ENCODE peak calls at places on chromosomes 4 and X, in seven cellular contexts. I is CD8-positive, alpha-beta memory T cell; C is 8988T; Q is progenitor cell of endocrine pancreas; S is occipital lobe; K is pancreas; N is psoas muscle. D is an unnamed sample.
A peak's percentile ranks its signal among the peaks of the same experiment; 100 is the strongest.

GRCh38 chrX:15930585-15930984 is 76.0 kb upstream of the AP1S2 start:
- DNase-seq in S (no peak), C (peak; percentile 21), N (no peak), K (no peak), I (no peak), Q (no peak), D (peak; percentile 19)

GRCh38 chr4:40349561-40350198 is 14.5 kb downstream of the CHRNA9 start:
- DNase-seq in N (no peak), Q (no peak), S (no peak), C (no peak), I (no peak), K (no peak), D (no peak)

GRCh38 chr4:71259911-71260331 is 78.9 kb upstream of the SLC4A4 start:
- DNase-seq in I (no peak), N (no peak), Q (no peak), K (no peak), C (no peak), S (no peak), D (no peak)

GRCh38 chrX:110383414-110383813 is 24.8 kb downstream of the RTL9 start:
- DNase-seq in N (no peak), Q (no peak), S (no peak), I (no peak), C (no peak), K (no peak), D (no peak)

GRCh38 chrX:153732406-153732805 is 7.8 kb downstream of the ABCD1 start:
- DNase-seq in S (no peak), Q (no peak), K (no peak), N (no peak), C (no peak), I (no peak), D (no peak)

GRCh38 chrX:47380268-47380667 is 9.9 kb downstream of the ZNF157 start:
- DNase-seq in K (no peak), Q (no peak), I (peak; percentile 86), C (no peak), S (no peak), N (no peak), D (no peak)

GRCh38 chr4:80266267-80266901 is at the start of gene FGF5:
- DNase-seq in C (peak; percentile 44), I (no peak), K (no peak), N (peak; percentile 50), S (peak; percentile 54), Q (peak; percentile 39), D (no peak)

GRCh38 chr4:89836897-89837384 is at the start of gene SNCA:
- DNase-seq in Q (peak; percentile 51), K (peak; percentile 49), S (peak; percentile 84), N (peak; percentile 35), C (no peak), I (no peak), D (no peak)

GRCh38 chr4:25926473-25926872 is 12.5 kb downstream of the SMIM20 start:
- DNase-seq in Q (no peak), I (no peak), C (no peak), K (no peak), N (no peak), S (no peak), D (no peak)

GRCh38 chr4:54440394-54441223 is 211.5 kb downstream of the PDGFRA start:
- DNase-seq in N (no peak), S (no peak), Q (no peak), C (no peak), K (no peak), I (no peak), D (no peak)

GRCh38 chrX:24117288-24117687 is 32.2 kb upstream of the ZFX start:
- DNase-seq in N (no peak), S (peak; percentile 2), K (no peak), Q (no peak), C (no peak), I (no peak), D (peak; percentile 25)

GRCh38 chr4:176436500-176436973 is 116.8 kb downstream of the SPCS3 start:
- DNase-seq in S (no peak), I (no peak), K (no peak), Q (no peak), C (no peak), N (no peak), D (no peak)

GRCh38 chr4:101279377-101279871 is 67.9 kb downstream of the PPP3CA start:
- DNase-seq in Q (no peak), I (no peak), C (no peak), N (peak; percentile 17), K (no peak), S (no peak), D (no peak)

GRCh38 chrX:75230296-75230695 is 43.6 kb upstream of the UPRT start:
- DNase-seq in N (no peak), I (no peak), S (no peak), K (no peak), Q (no peak), C (no peak), D (no peak)

GRCh38 chr4:2797545-2798305 is 4.8 kb downstream of the SH3BP2 start:
- DNase-seq in K (peak; percentile 86), N (peak; percentile 11), C (no peak), S (no peak), Q (no peak), I (no peak), D (no peak)

GRCh38 chr4:6239968-6240367 is 29.7 kb upstream of the WFS1 start:
- DNase-seq in I (no peak), C (no peak), S (no peak), N (no peak), K (no peak), Q (no peak), D (no peak)

GRCh38 chr4:67933755-67934154 is 29.5 kb downstream of the TMPRSS11A start:
- DNase-seq in N (no peak), S (no peak), K (no peak), Q (no peak), I (no peak), C (no peak), D (no peak)

GRCh38 chr4:100933628-100934027 is 413.7 kb downstream of the PPP3CA start:
- DNase-seq in K (no peak), S (no peak), Q (no peak), I (no peak), C (no peak), N (no peak), D (no peak)

D was measured in LNCaP clone FGC.